ENCODE peak calls at places on chromosomes 16 and 17, in six cellular contexts. C is left colon; P is stimulated activated CD4-positive, alpha-beta T cell treated with anti-CD3 and anti-CD28 coated beads, TNF-alpha, amount 100 ng/mL, for 1 hour; Y is HEK293T; R is SHP77; A is AG10803. O is an unnamed sample.
A peak's percentile ranks its signal among the peaks of the same experiment; 100 is the strongest.

GRCh38 chr16:57606147-57606846 is 22.1 kb upstream of the ADGRG1 start:
- DNase-seq in C (no peak), P (no peak), Y (no peak), R (no peak), A (no peak), O (no peak)

GRCh38 chr16:31260136-31260931 is 559 bp downstream of the ITGAM start:
- DNase-seq in C (no peak), P (no peak), Y (no peak), R (no peak), A (no peak), O (no peak)

GRCh38 chr17:51487947-51488346 is 227.6 kb downstream of the UTP18 start:
- DNase-seq in C (no peak), P (no peak), Y (peak; percentile 58), R (peak; percentile 3), A (no peak), O (no peak)

GRCh38 chr17:39538875-39539274 is 68.8 kb downstream of the NEUROD2 start:
- DNase-seq in C (no peak), P (no peak), Y (no peak), R (no peak), A (no peak), O (no peak)

GRCh38 chr16:8998114-8998513 is 34.4 kb upstream of the USP7 start:
- DNase-seq in C (no peak), P (no peak), Y (no peak), R (no peak), A (peak; percentile 76), O (no peak)

GRCh38 chr17:79974786-79975497 is 60.7 kb downstream of the TBC1D16 start:
- DNase-seq in C (no peak), P (no peak), Y (no peak), R (no peak), A (no peak), O (peak; percentile 27)

GRCh38 chr17:73784015-73784603 is 139.9 kb upstream of the SDK2 start:
- DNase-seq in C (no peak), P (no peak), Y (no peak), R (no peak), A (no peak), O (no peak)

GRCh38 chr16:81585785-81586184 is 141.2 kb downstream of the CMIP start:
- DNase-seq in C (no peak), P (no peak), Y (peak; percentile 61), R (no peak), A (no peak), O (no peak)

GRCh38 chr17:76690596-76691280 is 20.0 kb downstream of the MXRA7 start:
- DNase-seq in C (no peak), P (no peak), Y (no peak), R (no peak), A (no peak), O (no peak)

GRCh38 chr16:71894229-71894920 is 956 bp upstream of the IST1 start:
- DNase-seq in C (peak; percentile 59), P (no peak), Y (peak; percentile 15), R (no peak), A (peak; percentile 56), O (peak; percentile 68)

GRCh38 chr17:31398381-31399275 is 7.2 kb downstream of the RAB11FIP4 start:
- DNase-seq in C (no peak), P (no peak), Y (no peak), R (no peak), A (no peak), O (no peak)

GRCh38 chr17:9817086-9817485 is 4.8 kb downstream of the GSG1L2 start:
- DNase-seq in C (no peak), P (no peak), Y (peak; percentile 47), R (no peak), A (peak; percentile 20), O (no peak)

GRCh38 chr16:29975811-29976511 is 2.3 kb downstream of the TAOK2 start:
- DNase-seq in C (no peak), P (no peak), Y (no peak), R (no peak), A (no peak), O (peak; percentile 32)

GRCh38 chr16:65414284-65414984 is 292.6 kb upstream of the CDH11 start:
- DNase-seq in C (no peak), P (no peak), Y (no peak), R (no peak), A (peak; percentile 87), O (no peak)

GRCh38 chr17:59399914-59400313 is 68.5 kb downstream of the YPEL2 start:
- DNase-seq in C (no peak), P (no peak), Y (no peak), R (no peak), A (no peak), O (no peak)

GRCh38 chr16:15647615-15648014 is 2.4 kb upstream of the NDE1 start:
- DNase-seq in C (no peak), P (no peak), Y (no peak), R (no peak), A (no peak), O (no peak)

GRCh38 chr17:16282522-16282921 is 65.5 kb downstream of the PIGL start:
- DNase-seq in C (no peak), P (no peak), Y (no peak), R (no peak), A (peak; percentile 89), O (no peak)

GRCh38 chr17:419073-419735 is 66.6 kb upstream of the RPH3AL start:
- DNase-seq in C (no peak), P (no peak), Y (no peak), R (no peak), A (no peak), O (no peak)

GRCh38 chr17:81840826-81841778 is 6.3 kb upstream of the PPP1R27 start:
- DNase-seq in C (no peak), P (no peak), Y (no peak), R (no peak), A (no peak), O (peak; percentile 67)

GRCh38 chr17:77354721-77355455 is 214.1 kb downstream of the SEC14L1 start:
- DNase-seq in C (peak; percentile 79), P (no peak), Y (peak; percentile 3), R (no peak), A (peak; percentile 99), O (no peak)

GRCh38 chr17:10021239-10021638 is 116.2 kb upstream of the RCVRN start:
- DNase-seq in C (peak; percentile 53), P (no peak), Y (peak; percentile 15), R (no peak), A (peak; percentile 38), O (peak; percentile 79)

GRCh38 chr16:89823087-89823823 is 5.0 kb upstream of the SPIRE2 start:
- DNase-seq in C (no peak), P (no peak), Y (no peak), R (peak; percentile 74), A (no peak), O (no peak)

GRCh38 chr16:11272921-11273720 is at the start of gene PRM3:
- DNase-seq in C (no peak), P (no peak), Y (no peak), R (no peak), A (no peak), O (no peak)

GRCh38 chr17:44221072-44221861 is 1.8 kb upstream of the UBTF start:
- DNase-seq in C (peak; percentile 81), P (peak; percentile 26), Y (peak; percentile 55), R (peak; percentile 57), A (peak; percentile 78), O (peak; percentile 82)

GRCh38 chr17:62052765-62053338 is 12.2 kb downstream of the MED13 start:
- DNase-seq in C (no peak), P (no peak), Y (no peak), R (no peak), A (no peak), O (no peak)

O was measured in lower lobe of right lung.